ENCODE peak calls at places on chromosomes 3 and 15, in eight cellular contexts. N is Calu3; V is ureter; Z is activated CD8-positive, alpha-beta memory T cell treated with anti-CD3 and anti-CD28 coated beads, Interleukin-2, amount 10 ng/mL, durations not matched to agents 7 days and 5 days; Y is activated CD4-positive, CD25-positive, alpha-beta regulatory T cell treated with anti-CD3 and anti-CD28 coated beads, Interleukin-2, amount 50 U/mL, for 72 hours; X is hepatocyte; A is COR-L47; D is Right ventricle myocardium superior. K is an unnamed sample.

GRCh38 chr3:79368403-79368802 is 399.4 kb downstream of the ROBO1 start:
- DNase-seq in Y (no peak), V (no peak), Z (no peak), D (no peak), A (no peak), X (no peak), N (no peak), K (no peak)

GRCh38 chr15:91908401-91908800 is 54.9 kb downstream of the SLCO3A1 start:
- DNase-seq in A (no peak), Z (no peak), N (no peak), D (no peak), Y (no peak), V (no peak), X (no peak), K (peak; percentile 22)

GRCh38 chr15:75140080-75140879 is 61.4 kb upstream of the C15orf39 start:
- DNase-seq in Z (no peak), D (no peak), N (no peak), Y (no peak), A (no peak), V (no peak), X (no peak), K (no peak)

GRCh38 chr3:120092444-120092843 is 1.8 kb downstream of the GSK3B start:
- DNase-seq in N (no peak), D (no peak), A (no peak), Y (no peak), Z (no peak), V (no peak), X (no peak), K (no peak)

GRCh38 chr3:119604878-119605277 is 7.2 kb downstream of the PLA1A start:
- DNase-seq in Z (no peak), N (no peak), A (no peak), Y (no peak), D (no peak), X (no peak), V (no peak), K (peak; percentile 23)

GRCh38 chr15:42102646-42103235 is 8.4 kb upstream of the PLA2G4D start:
- DNase-seq in X (no peak), Y (no peak), A (no peak), V (no peak), N (no peak), D (no peak), Z (no peak), K (peak; percentile 51)

GRCh38 chr3:112817271-112817670 is 29.4 kb downstream of the CD200R1L start:
- DNase-seq in Y (no peak), D (no peak), A (no peak), Z (no peak), V (no peak), N (no peak), X (no peak), K (no peak)

GRCh38 chr3:61593630-61594029 is 32.3 kb downstream of the PTPRG start:
- DNase-seq in V (no peak), Z (no peak), X (no peak), D (no peak), N (no peak), A (no peak), Y (no peak), K (no peak)

GRCh38 chr15:95742836-95743235 is 587.7 kb upstream of the NR2F2 start:
- DNase-seq in Y (no peak), V (no peak), N (no peak), Z (no peak), D (no peak), A (peak; percentile 3), X (no peak), K (no peak)

GRCh38 chr3:50339485-50340196 is 995 bp downstream of the RASSF1 start:
- DNase-seq in X (no peak), Z (no peak), V (no peak), Y (no peak), D (no peak), N (no peak), A (no peak), K (no peak)

GRCh38 chr3:41411065-41411464 is 211.8 kb downstream of the CTNNB1 start:
- DNase-seq in D (no peak), A (no peak), V (no peak), Y (no peak), N (no peak), Z (no peak), X (no peak), K (no peak)

GRCh38 chr15:28128036-28128435 is 28.9 kb upstream of the OCA2 start:
- DNase-seq in N (no peak), V (no peak), Z (no peak), D (peak; percentile 80), Y (no peak), A (no peak), X (no peak), K (no peak)

GRCh38 chr3:23877324-23877980 is 39.3 kb downstream of the NKIRAS1 start:
- DNase-seq in V (no peak), N (no peak), Y (no peak), A (no peak), Z (no peak), X (no peak), D (no peak), K (peak; percentile 92)

K was measured in skeletal muscle cell.